ENCODE peak calls at places on chromosome X, in ten cellular contexts. One of them, this sample, is unnamed.

GRCh38 chrX:97039363-97040029 is 155.8 kb downstream of the RPA4 start:
- DNase-seq in PC-9: no peak
- DNase-seq in uterus: no peak
- DNase-seq in heart left ventricle: peak
- DNase-seq in SK-N-SH: no peak
- DNase-seq in nephron progenitor cell: no peak
- DNase-seq in epithelial cell of esophagus: peak
- DNase-seq in stomach: peak
- DNase-seq in foreskin fibroblast: peak
- DNase-seq in cardiac fibroblast: peak
- DNase-seq in this sample: no peak

GRCh38 chrX:39907964-39908616 is 189.7 kb downstream of the BCOR start:
- DNase-seq in PC-9: no peak
- DNase-seq in uterus: peak
- DNase-seq in heart left ventricle: peak
- DNase-seq in SK-N-SH: peak
- DNase-seq in nephron progenitor cell: no peak
- DNase-seq in epithelial cell of esophagus: peak
- DNase-seq in stomach: peak
- DNase-seq in foreskin fibroblast: peak
- DNase-seq in cardiac fibroblast: peak
- DNase-seq in this sample: peak

GRCh38 chrX:42131856-42132255 is 208.5 kb upstream of the CASK start:
- DNase-seq in PC-9: no peak
- DNase-seq in uterus: no peak
- DNase-seq in heart left ventricle: no peak
- DNase-seq in SK-N-SH: no peak
- DNase-seq in nephron progenitor cell: no peak
- DNase-seq in epithelial cell of esophagus: peak
- DNase-seq in stomach: no peak
- DNase-seq in foreskin fibroblast: peak
- DNase-seq in cardiac fibroblast: peak
- DNase-seq in this sample: no peak

GRCh38 chrX:120790552-120790951 is 85.1 kb downstream of the CT47B1 start:
- DNase-seq in PC-9: no peak
- DNase-seq in uterus: no peak
- DNase-seq in heart left ventricle: no peak
- DNase-seq in SK-N-SH: no peak
- DNase-seq in nephron progenitor cell: no peak
- DNase-seq in epithelial cell of esophagus: no peak
- DNase-seq in stomach: no peak
- DNase-seq in foreskin fibroblast: no peak
- DNase-seq in cardiac fibroblast: no peak
- DNase-seq in this sample: no peak

GRCh38 chrX:129981752-129982299 is 609 bp upstream of the BCORL1 start:
- DNase-seq in PC-9: no peak
- DNase-seq in uterus: peak
- DNase-seq in heart left ventricle: no peak
- DNase-seq in SK-N-SH: peak
- DNase-seq in nephron progenitor cell: no peak
- DNase-seq in epithelial cell of esophagus: no peak
- DNase-seq in stomach: no peak
- DNase-seq in foreskin fibroblast: no peak
- DNase-seq in cardiac fibroblast: no peak
- DNase-seq in this sample: no peak

GRCh38 chrX:96424007-96424406 is 260.6 kb upstream of the DIAPH2 start:
- DNase-seq in PC-9: no peak
- DNase-seq in uterus: no peak
- DNase-seq in heart left ventricle: no peak
- DNase-seq in SK-N-SH: no peak
- DNase-seq in nephron progenitor cell: no peak
- DNase-seq in epithelial cell of esophagus: peak
- DNase-seq in stomach: no peak
- DNase-seq in foreskin fibroblast: peak
- DNase-seq in cardiac fibroblast: peak
- DNase-seq in this sample: no peak

GRCh38 chrX:111133389-111133788 is 37.4 kb downstream of the PAK3 start:
- DNase-seq in PC-9: no peak
- DNase-seq in uterus: no peak
- DNase-seq in heart left ventricle: no peak
- DNase-seq in SK-N-SH: no peak
- DNase-seq in nephron progenitor cell: no peak
- DNase-seq in epithelial cell of esophagus: peak
- DNase-seq in stomach: no peak
- DNase-seq in foreskin fibroblast: no peak
- DNase-seq in cardiac fibroblast: no peak
- DNase-seq in this sample: no peak

GRCh38 chrX:133435544-133436124 is 20.3 kb upstream of the GPC4 start:
- DNase-seq in PC-9: no peak
- DNase-seq in uterus: no peak
- DNase-seq in heart left ventricle: no peak
- DNase-seq in SK-N-SH: no peak
- DNase-seq in nephron progenitor cell: no peak
- DNase-seq in epithelial cell of esophagus: no peak
- DNase-seq in stomach: no peak
- DNase-seq in foreskin fibroblast: no peak
- DNase-seq in cardiac fibroblast: no peak
- DNase-seq in this sample: no peak

GRCh38 chrX:56248492-56248891 is 16.3 kb downstream of the KLF8 start:
- DNase-seq in PC-9: peak
- DNase-seq in uterus: peak
- DNase-seq in heart left ventricle: peak
- DNase-seq in SK-N-SH: peak
- DNase-seq in nephron progenitor cell: peak
- DNase-seq in epithelial cell of esophagus: peak
- DNase-seq in stomach: peak
- DNase-seq in foreskin fibroblast: peak
- DNase-seq in cardiac fibroblast: peak
- DNase-seq in this sample: no peak

DNA sequence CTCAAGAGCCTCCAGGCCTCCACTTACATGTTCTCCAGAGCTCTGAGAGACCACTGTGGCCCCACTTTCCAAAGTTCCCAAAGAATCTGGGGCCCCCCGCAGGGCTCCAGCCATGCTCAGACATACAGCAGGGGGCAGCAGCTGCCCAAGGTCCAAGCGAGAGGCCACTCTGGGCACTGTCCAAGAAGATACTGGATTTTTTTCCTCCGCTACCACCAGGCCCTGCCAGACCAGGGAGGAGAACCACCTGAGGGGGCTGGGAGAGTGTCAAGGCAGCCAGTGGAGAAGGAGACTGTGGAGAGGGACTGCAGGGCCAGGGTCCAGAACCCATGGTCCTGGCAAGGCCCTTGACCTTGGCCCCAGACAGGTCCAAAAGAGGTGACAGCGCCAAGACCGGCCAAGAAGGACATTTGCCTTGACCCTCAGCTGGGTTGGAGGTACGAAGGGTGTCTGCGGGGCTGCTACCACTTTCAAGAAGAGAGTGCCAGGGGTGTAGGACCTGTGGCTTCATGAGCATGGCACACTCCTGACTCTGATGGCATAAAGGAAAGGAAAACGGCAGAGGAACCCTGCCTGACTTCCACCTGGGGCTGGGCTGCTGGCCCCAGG is 5.3 kb downstream of the EMD start:
- DNase-seq in PC-9: no peak
- DNase-seq in uterus: peak
- DNase-seq in heart left ventricle: no peak
- DNase-seq in SK-N-SH: peak
- DNase-seq in nephron progenitor cell: no peak
- DNase-seq in epithelial cell of esophagus: no peak
- DNase-seq in stomach: no peak
- DNase-seq in foreskin fibroblast: peak
- DNase-seq in cardiac fibroblast: peak
- DNase-seq in this sample: peak
- TF ChIP-seq CTCF in PC-9: no peak
- TF ChIP-seq CTCF in uterus: peak
- TF ChIP-seq CTCF in heart left ventricle: peak
- TF ChIP-seq CTCF in SK-N-SH: peak
- TF ChIP-seq CTCF in nephron progenitor cell: no peak
- TF ChIP-seq CTCF in epithelial cell of esophagus: no peak
- TF ChIP-seq CTCF in stomach: peak
- TF ChIP-seq CTCF in foreskin fibroblast: peak
- TF ChIP-seq CTCF in cardiac fibroblast: peak
- TF ChIP-seq CTCF in this sample: no peak

GRCh38 chrX:54352677-54353076 is 5.2 kb downstream of the WNK3 start:
- DNase-seq in PC-9: no peak
- DNase-seq in uterus: no peak
- DNase-seq in heart left ventricle: no peak
- DNase-seq in SK-N-SH: no peak
- DNase-seq in nephron progenitor cell: no peak
- DNase-seq in epithelial cell of esophagus: no peak
- DNase-seq in stomach: no peak
- DNase-seq in foreskin fibroblast: no peak
- DNase-seq in cardiac fibroblast: no peak
- DNase-seq in this sample: no peak

GRCh38 chrX:54359408-54359807 is 1.6 kb upstream of the WNK3 start:
- DNase-seq in PC-9: no peak
- DNase-seq in uterus: no peak
- DNase-seq in heart left ventricle: no peak
- DNase-seq in SK-N-SH: no peak
- DNase-seq in nephron progenitor cell: no peak
- DNase-seq in epithelial cell of esophagus: no peak
- DNase-seq in stomach: no peak
- DNase-seq in foreskin fibroblast: no peak
- DNase-seq in cardiac fibroblast: no peak
- DNase-seq in this sample: no peak

GRCh38 chrX:54358424-54359211 is 772 bp upstream of the WNK3 start:
- DNase-seq in PC-9: no peak
- DNase-seq in uterus: peak
- DNase-seq in heart left ventricle: peak
- DNase-seq in SK-N-SH: peak
- DNase-seq in nephron progenitor cell: peak
- DNase-seq in epithelial cell of esophagus: peak
- DNase-seq in stomach: no peak
- DNase-seq in foreskin fibroblast: peak
- DNase-seq in cardiac fibroblast: peak
- DNase-seq in this sample: no peak

GRCh38 chrX:54357414-54358377 is at the start of gene WNK3:
- DNase-seq in PC-9: peak
- DNase-seq in uterus: peak
- DNase-seq in heart left ventricle: peak
- DNase-seq in SK-N-SH: peak
- DNase-seq in nephron progenitor cell: peak
- DNase-seq in epithelial cell of esophagus: peak
- DNase-seq in stomach: peak
- DNase-seq in foreskin fibroblast: peak
- DNase-seq in cardiac fibroblast: peak
- DNase-seq in this sample: no peak
- TF ChIP-seq CTCF in PC-9: no peak
- TF ChIP-seq CTCF in uterus: no peak
- TF ChIP-seq CTCF in heart left ventricle: no peak
- TF ChIP-seq CTCF in SK-N-SH: no peak
- TF ChIP-seq CTCF in nephron progenitor cell: no peak
- TF ChIP-seq CTCF in epithelial cell of esophagus: no peak
- TF ChIP-seq CTCF in stomach: no peak
- TF ChIP-seq CTCF in foreskin fibroblast: no peak
- TF ChIP-seq CTCF in cardiac fibroblast: no peak
- TF ChIP-seq CTCF in this sample: no peak

GRCh38 chrX:140918398-140919043 is 83.9 kb upstream of the SPANXB1 start:
- DNase-seq in PC-9: peak
- DNase-seq in uterus: no peak
- DNase-seq in heart left ventricle: no peak
- DNase-seq in SK-N-SH: peak
- DNase-seq in nephron progenitor cell: peak
- DNase-seq in epithelial cell of esophagus: peak
- DNase-seq in stomach: peak
- DNase-seq in foreskin fibroblast: peak
- DNase-seq in cardiac fibroblast: peak
- DNase-seq in this sample: no peak
- TF ChIP-seq CTCF in PC-9: peak
- TF ChIP-seq CTCF in uterus: peak
- TF ChIP-seq CTCF in heart left ventricle: peak
- TF ChIP-seq CTCF in SK-N-SH: peak
- TF ChIP-seq CTCF in nephron progenitor cell: peak
- TF ChIP-seq CTCF in epithelial cell of esophagus: peak
- TF ChIP-seq CTCF in stomach: peak
- TF ChIP-seq CTCF in foreskin fibroblast: no peak
- TF ChIP-seq CTCF in cardiac fibroblast: peak
- TF ChIP-seq CTCF in this sample: no peak

GRCh38 chrX:24862343-24862742 is 153.4 kb downstream of the ARX start:
- DNase-seq in PC-9: no peak
- DNase-seq in uterus: no peak
- DNase-seq in heart left ventricle: no peak
- DNase-seq in SK-N-SH: no peak
- DNase-seq in nephron progenitor cell: no peak
- DNase-seq in epithelial cell of esophagus: no peak
- DNase-seq in stomach: no peak
- DNase-seq in foreskin fibroblast: peak
- DNase-seq in cardiac fibroblast: peak
- DNase-seq in this sample: no peak

GRCh38 chrX:24860140-24860539 is 155.6 kb downstream of the ARX start:
- DNase-seq in PC-9: no peak
- DNase-seq in uterus: no peak
- DNase-seq in heart left ventricle: no peak
- DNase-seq in SK-N-SH: no peak
- DNase-seq in nephron progenitor cell: no peak
- DNase-seq in epithelial cell of esophagus: no peak
- DNase-seq in stomach: no peak
- DNase-seq in foreskin fibroblast: peak
- DNase-seq in cardiac fibroblast: peak
- DNase-seq in this sample: no peak

GRCh38 chrX:24858004-24858746 is 157.6 kb downstream of the ARX start:
- DNase-seq in PC-9: no peak
- DNase-seq in uterus: no peak
- DNase-seq in heart left ventricle: no peak
- DNase-seq in SK-N-SH: no peak
- DNase-seq in nephron progenitor cell: no peak
- DNase-seq in epithelial cell of esophagus: no peak
- DNase-seq in stomach: no peak
- DNase-seq in foreskin fibroblast: peak
- DNase-seq in cardiac fibroblast: peak
- DNase-seq in this sample: no peak

GRCh38 chrX:24859211-24859841 is 156.4 kb downstream of the ARX start:
- DNase-seq in PC-9: no peak
- DNase-seq in uterus: no peak
- DNase-seq in heart left ventricle: no peak
- DNase-seq in SK-N-SH: no peak
- DNase-seq in nephron progenitor cell: no peak
- DNase-seq in epithelial cell of esophagus: no peak
- DNase-seq in stomach: no peak
- DNase-seq in foreskin fibroblast: no peak
- DNase-seq in cardiac fibroblast: no peak
- DNase-seq in this sample: no peak
- TF ChIP-seq CTCF in PC-9: no peak
- TF ChIP-seq CTCF in uterus: no peak
- TF ChIP-seq CTCF in heart left ventricle: no peak
- TF ChIP-seq CTCF in SK-N-SH: no peak
- TF ChIP-seq CTCF in nephron progenitor cell: no peak
- TF ChIP-seq CTCF in epithelial cell of esophagus: no peak
- TF ChIP-seq CTCF in stomach: no peak
- TF ChIP-seq CTCF in foreskin fibroblast: no peak
- TF ChIP-seq CTCF in cardiac fibroblast: no peak
- TF ChIP-seq CTCF in this sample: no peak

GRCh38 chrX:63466690-63467089 is 115.6 kb upstream of the SPIN4 start:
- DNase-seq in PC-9: no peak
- DNase-seq in uterus: no peak
- DNase-seq in heart left ventricle: no peak
- DNase-seq in SK-N-SH: no peak
- DNase-seq in nephron progenitor cell: no peak
- DNase-seq in epithelial cell of esophagus: no peak
- DNase-seq in stomach: no peak
- DNase-seq in foreskin fibroblast: no peak
- DNase-seq in cardiac fibroblast: no peak
- DNase-seq in this sample: no peak
- TF ChIP-seq CTCF in PC-9: peak
- TF ChIP-seq CTCF in uterus: no peak
- TF ChIP-seq CTCF in heart left ventricle: no peak
- TF ChIP-seq CTCF in SK-N-SH: no peak
- TF ChIP-seq CTCF in nephron progenitor cell: no peak
- TF ChIP-seq CTCF in epithelial cell of esophagus: no peak
- TF ChIP-seq CTCF in stomach: no peak
- TF ChIP-seq CTCF in foreskin fibroblast: no peak
- TF ChIP-seq CTCF in cardiac fibroblast: peak
- TF ChIP-seq CTCF in this sample: no peak

GRCh38 chrX:77160301-77160700 is 286.9 kb upstream of the FGF16 start:
- DNase-seq in PC-9: peak
- DNase-seq in uterus: no peak
- DNase-seq in heart left ventricle: no peak
- DNase-seq in SK-N-SH: no peak
- DNase-seq in nephron progenitor cell: no peak
- DNase-seq in epithelial cell of esophagus: peak
- DNase-seq in stomach: no peak
- DNase-seq in foreskin fibroblast: no peak
- DNase-seq in cardiac fibroblast: no peak
- DNase-seq in this sample: no peak
- TF ChIP-seq CTCF in PC-9: peak
- TF ChIP-seq CTCF in uterus: no peak
- TF ChIP-seq CTCF in heart left ventricle: no peak
- TF ChIP-seq CTCF in SK-N-SH: peak
- TF ChIP-seq CTCF in nephron progenitor cell: no peak
- TF ChIP-seq CTCF in epithelial cell of esophagus: no peak
- TF ChIP-seq CTCF in stomach: no peak
- TF ChIP-seq CTCF in foreskin fibroblast: no peak
- TF ChIP-seq CTCF in cardiac fibroblast: peak
- TF ChIP-seq CTCF in this sample: no peak

This sample was measured in CD14-positive monocyte.